ENCODE peak calls at places on chromosomes 13 and 19, in ten cellular contexts. B is RWPE1, U is PC-9, S is NCI-H1092 treated with DMSO at 0.1 percent for 48 hours, W is lung, F is mesendoderm, V is breast epithelium, M is DMS53, Q is mucosa of gallbladder, D is heart left ventricle. T is an unnamed sample.

GRCh38 chr19:10228925-10229324 is 2.2 kb downstream of the S1PR2 start:
- DNase-seq in B (peak), U (no peak), S (peak), W (no peak), F (peak), V (no peak), M (peak), Q (no peak), D (no peak), T (no peak)

GRCh38 chr13:34577051-34577450 is 365.0 kb upstream of the NBEA start:
- DNase-seq in B (no peak), U (no peak), S (no peak), W (no peak), F (no peak), V (peak), M (no peak), Q (no peak), D (no peak), T (no peak)

GRCh38 chr13:69274231-69274630 is 833.4 kb upstream of the ATXN8OS start:
- DNase-seq in B (peak), U (no peak), S (no peak), W (no peak), F (no peak), V (no peak), M (peak), Q (no peak), D (no peak), T (no peak)

GRCh38 chr19:12521996-12522395 is 29.3 kb downstream of the ZNF564 start:
- DNase-seq in B (no peak), U (no peak), S (no peak), W (no peak), F (peak), V (no peak), M (peak), Q (no peak), D (no peak), T (no peak)

GRCh38 chr13:21833921-21834320 is 163.0 kb downstream of the FGF9 start:
- DNase-seq in B (no peak), U (no peak), S (no peak), W (no peak), F (no peak), V (peak), M (no peak), Q (no peak), D (no peak), T (no peak)

GRCh38 chr19:13932911-13933393 is 5.3 kb downstream of the PODNL1 start:
- DNase-seq in B (no peak), U (no peak), S (no peak), W (no peak), F (no peak), V (no peak), M (peak), Q (no peak), D (no peak), T (no peak)

GRCh38 chr13:50071399-50071798 is 56.2 kb downstream of the KCNRG start:
- DNase-seq in B (no peak), U (no peak), S (peak), W (no peak), F (peak), V (no peak), M (no peak), Q (no peak), D (no peak), T (no peak)

GRCh38 chr13:52851153-52851962 is 2.9 kb upstream of the PCDH8 start:
- DNase-seq in B (peak), U (no peak), S (peak), W (peak), F (peak), V (no peak), M (peak), Q (no peak), D (peak), T (peak)

GRCh38 chr13:35882722-35883497 is 248.3 kb downstream of the DCLK1 start:
- DNase-seq in B (no peak), U (no peak), S (no peak), W (peak), F (no peak), V (no peak), M (peak), Q (no peak), D (no peak), T (no peak)

GRCh38 chr19:3605770-3606169 is 905 bp downstream of the TBXA2R start:
- DNase-seq in B (no peak), U (no peak), S (no peak), W (no peak), F (no peak), V (no peak), M (no peak), Q (no peak), D (no peak), T (no peak)

GRCh38 chr13:50456111-50456510 is 387.4 kb downstream of the DLEU7 start:
- DNase-seq in B (no peak), U (no peak), S (no peak), W (no peak), F (no peak), V (no peak), M (no peak), Q (no peak), D (no peak), T (no peak)

GRCh38 chr19:46339491-46339890 is 7.4 kb upstream of the PPP5C start:
- DNase-seq in B (no peak), U (no peak), S (no peak), W (no peak), F (no peak), V (no peak), M (no peak), Q (no peak), D (no peak), T (no peak)

GRCh38 chr13:48144413-48145035 is 49.6 kb upstream of the MED4 start:
- DNase-seq in B (no peak), U (no peak), S (no peak), W (no peak), F (no peak), V (no peak), M (no peak), Q (peak), D (no peak), T (peak)

GRCh38 chr13:104779311-104779710 is 1713.1 kb upstream of the SLC10A2 start:
- DNase-seq in B (peak), U (no peak), S (no peak), W (no peak), F (peak), V (no peak), M (no peak), Q (no peak), D (no peak), T (no peak)

GRCh38 chr13:30429235-30429634 is 6.9 kb downstream of the UBE2L5 start:
- DNase-seq in B (no peak), U (no peak), S (no peak), W (no peak), F (no peak), V (no peak), M (no peak), Q (no peak), D (no peak), T (no peak)

GRCh38 chr13:99357149-99357596 is 50.0 kb upstream of the GPR183 start:
- DNase-seq in B (no peak), U (no peak), S (no peak), W (no peak), F (no peak), V (no peak), M (no peak), Q (no peak), D (no peak), T (no peak)

GRCh38 chr19:55484571-55485438 is at the start of gene NAT14:
- DNase-seq in B (peak), U (peak), S (peak), W (no peak), F (peak), V (no peak), M (peak), Q (peak), D (peak), T (peak)

GRCh38 chr13:95603887-95604533 is 40.5 kb downstream of the DZIP1 start:
- DNase-seq in B (peak), U (peak), S (peak), W (no peak), F (no peak), V (peak), M (peak), Q (peak), D (no peak), T (no peak)

GRCh38 chr19:9885077-9885552 is 50.0 kb downstream of the PIN1 start:
- DNase-seq in B (no peak), U (no peak), S (peak), W (peak), F (peak), V (no peak), M (peak), Q (no peak), D (no peak), T (peak)

GRCh38 chr13:23183292-23183691 is 2.5 kb downstream of the SGCG start:
- DNase-seq in B (no peak), U (no peak), S (no peak), W (no peak), F (peak), V (no peak), M (no peak), Q (no peak), D (no peak), T (no peak)

GRCh38 chr13:48586591-48587103 is 53.8 kb upstream of the RCBTB2 start:
- DNase-seq in B (no peak), U (no peak), S (no peak), W (peak), F (peak), V (peak), M (no peak), Q (peak), D (no peak), T (peak)

GRCh38 chr19:14475251-14476073 is at the start of gene PTGER1:
- DNase-seq in B (no peak), U (peak), S (no peak), W (no peak), F (peak), V (no peak), M (peak), Q (no peak), D (no peak), T (no peak)

T was measured in testis.